ENCODE peak calls at places on chromosomes 1 and 21, in five cellular contexts. E, C, D, J and U are unnamed samples.

GRCh38 chr1:31102501-31102950 is 37.0 kb upstream of the PUM1 start:
- DNase-seq in E (no peak), C (no peak), D (peak; percentile 41), J (peak; percentile 73), U (no peak)

GRCh38 chr1:106344494-106344893 is 712.0 kb upstream of the PRMT6 start:
- DNase-seq in E (no peak), C (no peak), D (no peak), J (no peak), U (no peak)

GRCh38 chr1:87878873-87879272 is 550.2 kb downstream of the LMO4 start:
- DNase-seq in E (no peak), C (no peak), D (no peak), J (peak; percentile 87), U (no peak)

GRCh38 chr1:25431495-25432363 is 1.0 kb downstream of the MACO1 start:
- DNase-seq in E (no peak), C (no peak), D (no peak), J (no peak), U (no peak)

GRCh38 chr21:44752701-44753235 is 41.4 kb upstream of the TSPEAR start:
- DNase-seq in E (no peak), C (no peak), D (no peak), J (no peak), U (peak; percentile 71)

GRCh38 chr1:39925727-39926342 is 24.1 kb upstream of the MYCL start:
- DNase-seq in E (no peak), C (no peak), D (no peak), J (peak; percentile 80), U (no peak)

GRCh38 chr1:200139661-200140250 is 112.2 kb downstream of the NR5A2 start:
- DNase-seq in E (peak; percentile 77), C (peak; percentile 47), D (peak; percentile 68), J (peak; percentile 77), U (no peak)

GRCh38 chr1:55039342-55040082 is at the start of gene PCSK9:
- DNase-seq in E (no peak), C (no peak), D (peak; percentile 23), J (peak; percentile 66), U (no peak)

GRCh38 chr1:11858613-11858967 is at the start of gene NPPB:
- DNase-seq in E (no peak), C (no peak), D (no peak), J (no peak), U (no peak)